ENCODE peak calls at places on chromosomes 1 and 21, in seven cellular contexts. One of them, this sample, is unnamed.
A peak's percentile ranks its signal among the peaks of the same experiment; 100 is the strongest.

GRCh38 chr1:34002810-34003209 is 138.9 kb downstream of the HMGB4 start:
- DNase-seq in IMR-90: no peak
- DNase-seq in mesendoderm: no peak
- DNase-seq in neuronal stem cell: no peak
- DNase-seq in H1: no peak
- DNase-seq in mesenchymal stem cell: no peak
- DNase-seq in H9: no peak
- DNase-seq in this sample: no peak

GRCh38 chr1:233025156-233025555 is 74.7 kb downstream of the NTPCR start:
- DNase-seq in IMR-90: peak; percentile 30
- DNase-seq in mesendoderm: peak; percentile 90
- DNase-seq in neuronal stem cell: peak; percentile 21
- DNase-seq in H1: peak; percentile 50
- DNase-seq in mesenchymal stem cell: peak; percentile 52
- DNase-seq in H9: peak; percentile 86
- DNase-seq in this sample: peak; percentile 72

GRCh38 chr1:25871086-25871703 is 4.3 kb downstream of the PAQR7 start:
- DNase-seq in IMR-90: no peak
- DNase-seq in mesendoderm: peak; percentile 12
- DNase-seq in neuronal stem cell: no peak
- DNase-seq in H1: no peak
- DNase-seq in mesenchymal stem cell: no peak
- DNase-seq in H9: no peak
- DNase-seq in this sample: no peak

GRCh38 chr1:55286851-55287602 is 71.9 kb upstream of the USP24 start:
- DNase-seq in IMR-90: peak; percentile 35
- DNase-seq in mesendoderm: no peak
- DNase-seq in neuronal stem cell: no peak
- DNase-seq in H1: no peak
- DNase-seq in mesenchymal stem cell: peak; percentile 30
- DNase-seq in H9: no peak
- DNase-seq in this sample: no peak

GRCh38 chr1:159849972-159850371 is 12.5 kb downstream of the VSIG8 start:
- DNase-seq in IMR-90: peak; percentile 54
- DNase-seq in mesendoderm: no peak
- DNase-seq in neuronal stem cell: no peak
- DNase-seq in H1: no peak
- DNase-seq in mesenchymal stem cell: peak; percentile 39
- DNase-seq in H9: no peak
- DNase-seq in this sample: peak; percentile 50

GRCh38 chr1:209567788-209568187 is 15.7 kb upstream of the CAMK1G start:
- DNase-seq in IMR-90: peak; percentile 43
- DNase-seq in mesendoderm: no peak
- DNase-seq in neuronal stem cell: no peak
- DNase-seq in H1: no peak
- DNase-seq in mesenchymal stem cell: peak; percentile 49
- DNase-seq in H9: no peak
- DNase-seq in this sample: no peak

GRCh38 chr1:109248444-109248796 is 919 bp upstream of the CELSR2 start:
- DNase-seq in IMR-90: no peak
- DNase-seq in mesendoderm: no peak
- DNase-seq in neuronal stem cell: no peak
- DNase-seq in H1: no peak
- DNase-seq in mesenchymal stem cell: no peak
- DNase-seq in H9: no peak
- DNase-seq in this sample: no peak

GRCh38 chr1:203599875-203600781 is 26.5 kb upstream of the ATP2B4 start:
- DNase-seq in IMR-90: no peak
- DNase-seq in mesendoderm: no peak
- DNase-seq in neuronal stem cell: no peak
- DNase-seq in H1: no peak
- DNase-seq in mesenchymal stem cell: no peak
- DNase-seq in H9: no peak
- DNase-seq in this sample: no peak

GRCh38 chr1:11697893-11698210 is 6.3 kb downstream of the DRAXIN start:
- DNase-seq in IMR-90: no peak
- DNase-seq in mesendoderm: no peak
- DNase-seq in neuronal stem cell: no peak
- DNase-seq in H1: no peak
- DNase-seq in mesenchymal stem cell: no peak
- DNase-seq in H9: no peak
- DNase-seq in this sample: no peak

GRCh38 chr1:119480175-119480574 is 26.8 kb upstream of the HSD3B1 start:
- DNase-seq in IMR-90: no peak
- DNase-seq in mesendoderm: no peak
- DNase-seq in neuronal stem cell: no peak
- DNase-seq in H1: no peak
- DNase-seq in mesenchymal stem cell: no peak
- DNase-seq in H9: no peak
- DNase-seq in this sample: no peak

GRCh38 chr1:10471411-10472219 is 714 bp downstream of the DFFA start:
- DNase-seq in IMR-90: peak; percentile 33
- DNase-seq in mesendoderm: peak; percentile 66
- DNase-seq in neuronal stem cell: no peak
- DNase-seq in H1: no peak
- DNase-seq in mesenchymal stem cell: no peak
- DNase-seq in H9: no peak
- DNase-seq in this sample: no peak

GRCh38 chr21:45872471-45872870 is 109.1 kb upstream of the COL6A1 start:
- DNase-seq in IMR-90: no peak
- DNase-seq in mesendoderm: no peak
- DNase-seq in neuronal stem cell: no peak
- DNase-seq in H1: no peak
- DNase-seq in mesenchymal stem cell: no peak
- DNase-seq in H9: no peak
- DNase-seq in this sample: no peak

GRCh38 chr1:7826363-7826762 is 26.5 kb downstream of the UTS2 start:
- DNase-seq in IMR-90: no peak
- DNase-seq in mesendoderm: no peak
- DNase-seq in neuronal stem cell: no peak
- DNase-seq in H1: no peak
- DNase-seq in mesenchymal stem cell: no peak
- DNase-seq in H9: no peak
- DNase-seq in this sample: no peak
- H3K9ac ChIP-seq in IMR-90: no peak overlapping the region
- H3K9ac ChIP-seq in mesendoderm: no peak overlapping the region
- H3K9ac ChIP-seq in neuronal stem cell: no peak overlapping the region
- H3K9ac ChIP-seq in H1: no peak overlapping the region
- H3K9ac ChIP-seq in mesenchymal stem cell: no peak overlapping the region
- H3K9ac ChIP-seq in H9: no peak overlapping the region
- H3K9ac ChIP-seq in this sample: no peak overlapping the region

GRCh38 chr1:201344206-201345080 is 33.0 kb downstream of the TNNT2 start:
- DNase-seq in IMR-90: no peak
- DNase-seq in mesendoderm: no peak
- DNase-seq in neuronal stem cell: no peak
- DNase-seq in H1: no peak
- DNase-seq in mesenchymal stem cell: no peak
- DNase-seq in H9: no peak
- DNase-seq in this sample: no peak
- H2BK120ac ChIP-seq in IMR-90: no peak overlapping the region
- H2BK120ac ChIP-seq in mesendoderm: no peak overlapping the region
- H2BK120ac ChIP-seq in neuronal stem cell: no peak overlapping the region
- H2BK120ac ChIP-seq in H1: no peak overlapping the region
- H2BK120ac ChIP-seq in mesenchymal stem cell: no peak overlapping the region
- H2BK120ac ChIP-seq in H9: no peak overlapping the region
- H2BK120ac ChIP-seq in this sample: no peak overlapping the region

DNA sequence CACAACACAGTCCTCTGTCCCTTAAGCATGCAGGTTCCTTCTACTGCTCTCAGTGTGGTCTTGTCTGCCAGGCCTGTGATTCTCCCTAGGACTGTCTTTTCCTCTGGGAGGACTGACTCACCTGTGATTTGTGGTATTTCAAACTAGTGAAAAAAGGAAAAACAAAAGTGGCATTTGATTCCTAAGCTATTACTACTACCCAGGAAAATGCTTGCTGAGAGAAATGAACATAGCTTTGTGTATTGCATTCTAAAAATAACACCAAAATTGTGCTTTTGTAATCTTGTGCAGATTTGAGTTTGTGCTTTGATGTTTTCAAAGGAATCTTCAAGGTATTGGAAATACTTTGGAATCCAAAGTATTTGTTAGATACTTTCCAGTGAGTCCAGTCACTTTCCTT is 57.0 kb downstream of the GPR161 start:
- DNase-seq in IMR-90: peak; percentile 65
- DNase-seq in mesendoderm: peak; percentile 18
- DNase-seq in neuronal stem cell: no peak
- DNase-seq in H1: no peak
- DNase-seq in mesenchymal stem cell: peak; percentile 37
- DNase-seq in H9: no peak
- DNase-seq in this sample: peak; percentile 92
- H3K9ac ChIP-seq in IMR-90: no peak overlapping the region
- H3K9ac ChIP-seq in mesendoderm: no peak overlapping the region
- H3K9ac ChIP-seq in neuronal stem cell: no peak overlapping the region
- H3K9ac ChIP-seq in H1: no peak overlapping the region
- H3K9ac ChIP-seq in mesenchymal stem cell: peak overlapping the region; percentile 85
- H3K9ac ChIP-seq in H9: no peak overlapping the region
- H3K9ac ChIP-seq in this sample: no peak overlapping the region

GRCh38 chr1:91714867-91715381 is 171.0 kb downstream of the TGFBR3 start:
- DNase-seq in IMR-90: no peak
- DNase-seq in mesendoderm: peak; percentile 33
- DNase-seq in neuronal stem cell: no peak
- DNase-seq in H1: no peak
- DNase-seq in mesenchymal stem cell: no peak
- DNase-seq in H9: no peak
- DNase-seq in this sample: no peak
- H2BK120ac ChIP-seq in IMR-90: no peak overlapping the region
- H2BK120ac ChIP-seq in mesendoderm: no peak overlapping the region
- H2BK120ac ChIP-seq in neuronal stem cell: no peak overlapping the region
- H2BK120ac ChIP-seq in H1: no peak overlapping the region
- H2BK120ac ChIP-seq in mesenchymal stem cell: no peak overlapping the region
- H2BK120ac ChIP-seq in H9: no peak overlapping the region
- H2BK120ac ChIP-seq in this sample: no peak overlapping the region

GRCh38 chr1:151806170-151806569 is 951 bp upstream of the LINGO4 start:
- DNase-seq in IMR-90: no peak
- DNase-seq in mesendoderm: no peak
- DNase-seq in neuronal stem cell: no peak
- DNase-seq in H1: no peak
- DNase-seq in mesenchymal stem cell: no peak
- DNase-seq in H9: no peak
- DNase-seq in this sample: no peak

GRCh38 chr1:151807131-151807530 is 1.9 kb upstream of the LINGO4 start:
- DNase-seq in IMR-90: no peak
- DNase-seq in mesendoderm: no peak
- DNase-seq in neuronal stem cell: no peak
- DNase-seq in H1: no peak
- DNase-seq in mesenchymal stem cell: no peak
- DNase-seq in H9: no peak
- DNase-seq in this sample: no peak

GRCh38 chr1:151803164-151803563 is 2.1 kb downstream of the LINGO4 start:
- DNase-seq in IMR-90: no peak
- DNase-seq in mesendoderm: no peak
- DNase-seq in neuronal stem cell: no peak
- DNase-seq in H1: no peak
- DNase-seq in mesenchymal stem cell: no peak
- DNase-seq in H9: no peak
- DNase-seq in this sample: no peak

GRCh38 chr1:151803915-151804314 is 1.3 kb downstream of the LINGO4 start:
- DNase-seq in IMR-90: no peak
- DNase-seq in mesendoderm: no peak
- DNase-seq in neuronal stem cell: no peak
- DNase-seq in H1: no peak
- DNase-seq in mesenchymal stem cell: no peak
- DNase-seq in H9: no peak
- DNase-seq in this sample: no peak

DNA sequence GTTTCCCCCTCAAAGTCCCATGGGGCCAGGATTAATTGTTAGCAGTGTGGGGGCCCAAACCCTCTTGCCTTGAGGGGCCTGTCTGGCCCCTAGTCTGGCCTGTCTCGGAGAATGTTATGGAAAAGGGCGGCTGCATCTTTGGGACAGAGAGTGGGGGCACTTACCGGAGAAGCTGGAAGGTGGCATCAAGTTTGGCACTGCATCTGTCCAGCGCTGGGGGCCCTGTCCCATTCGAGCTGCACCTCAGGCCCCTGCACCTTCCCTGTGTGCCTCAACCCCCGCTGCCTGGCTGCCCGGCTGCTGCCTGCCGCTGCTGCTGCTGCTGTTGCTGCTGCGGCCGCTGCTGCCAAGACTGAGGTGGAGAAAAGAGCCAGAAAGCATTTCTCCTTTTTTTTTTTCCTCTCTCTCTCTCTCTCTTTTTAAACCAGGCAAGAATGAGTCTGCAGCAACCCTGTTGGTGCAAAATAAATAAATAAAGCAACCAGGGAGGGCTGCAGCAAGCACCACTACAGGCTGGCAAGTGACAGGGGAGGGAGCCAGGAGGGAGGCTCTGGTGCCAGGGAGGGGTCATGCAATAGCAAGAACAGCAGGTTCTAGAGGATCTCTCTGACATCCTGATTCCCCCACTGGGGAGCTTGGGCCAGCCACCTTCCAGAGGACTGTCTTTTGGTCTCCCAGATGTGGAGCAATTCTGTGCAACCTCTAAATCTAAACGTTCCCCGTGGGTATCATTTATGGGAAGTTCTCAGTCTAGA is at the start of gene LINGO4:
- DNase-seq in IMR-90: no peak
- DNase-seq in mesendoderm: no peak
- DNase-seq in neuronal stem cell: no peak
- DNase-seq in H1: no peak
- DNase-seq in mesenchymal stem cell: no peak
- DNase-seq in H9: no peak
- DNase-seq in this sample: no peak
- H3K9ac ChIP-seq in IMR-90: no peak within 1 kb of the TSS
- H3K9ac ChIP-seq in mesendoderm: no peak within 1 kb of the TSS
- H3K9ac ChIP-seq in neuronal stem cell: no peak within 1 kb of the TSS
- H3K9ac ChIP-seq in H1: no peak within 1 kb of the TSS
- H3K9ac ChIP-seq in mesenchymal stem cell: no peak within 1 kb of the TSS
- H3K9ac ChIP-seq in H9: no peak within 1 kb of the TSS
- H3K9ac ChIP-seq in this sample: no peak within 1 kb of the TSS

This sample was measured in trophoblast cell.